ENCODE peak calls at places on chromosome 20, in four cellular contexts. J, R, V and F are unnamed samples. For H3K4me1, the result is how much of the 10 kb centered on the place peaks cover.

GRCh38 chr20:20915855-20916254 is 190.3 kb downstream of the LINC00237 start:
- DNase-seq in J (no peak), R (no peak), V (no peak), F (no peak)

GRCh38 chr20:21681932-21682318 is 23.5 kb upstream of the PAX1 start:
- DNase-seq in J (no peak), R (no peak), V (no peak), F (no peak)

GRCh38 chr20:52193133-52193532 is 1.6 kb upstream of the ZFP64 start:
- DNase-seq in J (no peak), R (no peak), V (no peak), F (no peak)

GRCh38 chr20:37390503-37390890 is 44.6 kb downstream of the SRC start:
- DNase-seq in J (no peak), R (no peak), V (no peak), F (no peak)

GRCh38 chr20:15236812-15237211 is 899.4 kb upstream of the FLRT3 start:
- DNase-seq in J (peak), R (peak), V (peak), F (peak)

GRCh38 chr20:61120595-61121515 is 131.2 kb upstream of the CDH4 start:
- DNase-seq in J (peak), R (no peak), V (peak), F (peak)

GRCh38 chr20:11431613-11432012 is 486.1 kb upstream of the BTBD3 start:
- DNase-seq in J (no peak), R (no peak), V (no peak), F (no peak)

GRCh38 chr20:44594730-44595129 is 12.4 kb downstream of the PKIG start:
- DNase-seq in J (no peak), R (no peak), V (no peak), F (no peak)

GRCh38 chr20:38094373-38094775 is 60.8 kb downstream of the RPRD1B start:
- DNase-seq in J (peak), R (no peak), V (no peak), F (peak)

DNA sequence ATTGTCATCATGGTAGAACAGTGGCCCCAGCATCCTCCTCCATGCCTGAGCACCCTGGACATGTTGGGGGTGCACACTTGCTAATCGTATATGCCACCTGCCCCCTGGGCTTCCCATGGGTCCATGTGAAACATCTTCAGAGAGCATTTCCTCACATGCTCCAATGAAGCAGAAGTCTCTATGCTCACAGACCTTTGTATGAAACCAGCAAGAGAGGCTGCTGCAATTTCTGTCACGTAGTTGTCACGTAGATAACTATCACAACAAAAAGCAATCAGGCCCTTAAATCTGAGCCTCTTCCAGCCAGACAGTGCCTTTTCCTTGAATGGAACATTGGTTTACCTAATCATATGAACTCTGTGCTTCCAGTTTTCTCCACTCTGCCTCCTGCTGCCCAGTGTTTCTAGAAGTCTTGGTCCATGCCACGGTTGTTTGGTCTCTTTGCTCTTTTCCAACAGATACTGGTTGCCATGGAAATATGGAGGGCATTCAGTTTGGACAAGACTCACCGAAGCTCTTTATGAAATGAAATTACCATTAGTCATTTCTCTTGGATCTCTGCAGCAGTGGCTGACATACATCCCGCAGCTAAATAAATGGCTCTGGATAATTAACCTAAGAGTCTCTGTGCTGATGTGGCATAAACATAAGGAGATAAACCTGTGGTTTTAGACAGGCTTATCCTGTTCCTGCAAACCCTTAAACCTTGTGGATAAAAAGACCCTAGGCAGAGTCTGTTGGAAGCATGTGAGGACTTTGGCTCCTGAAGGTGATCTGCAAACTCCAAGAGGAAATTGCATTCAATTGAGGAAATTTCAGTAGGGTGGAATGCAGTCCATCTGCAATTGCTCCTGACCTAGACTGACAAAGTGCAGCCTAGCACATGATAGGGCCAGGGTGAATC is 172.7 kb upstream of the SYNDIG1 start:
- DNase-seq in J (no peak), R (no peak), V (no peak), F (no peak)
- TF ChIP-seq CTCF in J (no peak), R (no peak), V (no peak), F (no peak)

GRCh38 chr20:2799688-2800589 is 488 bp downstream of the CPXM1 start:
- DNase-seq in J (no peak), R (peak), V (peak), F (no peak)

GRCh38 chr20:2799271-2799670 is 1.2 kb downstream of the CPXM1 start:
- DNase-seq in J (no peak), R (no peak), V (peak), F (no peak)

GRCh38 chr20:2797136-2797983 is 3.1 kb downstream of the CPXM1 start:
- DNase-seq in J (no peak), R (no peak), V (no peak), F (no peak)

GRCh38 chr20:2798095-2798805 is 2.2 kb downstream of the CPXM1 start:
- DNase-seq in J (no peak), R (no peak), V (no peak), F (no peak)

GRCh38 chr20:2798814-2799213 is 1.6 kb downstream of the CPXM1 start:
- DNase-seq in J (no peak), R (peak), V (peak), F (no peak)
- TF ChIP-seq EZH2phosphoT487 in J (no peak), R (no peak), V (no peak), F (no peak)

GRCh38 chr20:57902478-57902877 is 192.7 kb upstream of the PMEPA1 start:
- DNase-seq in J (no peak), R (no peak), V (no peak), F (peak)

GRCh38 chr20:57899554-57899953 is 189.7 kb upstream of the PMEPA1 start:
- DNase-seq in J (no peak), R (no peak), V (no peak), F (no peak)

GRCh38 chr20:57900226-57900905 is 190.6 kb upstream of the PMEPA1 start:
- DNase-seq in J (no peak), R (no peak), V (no peak), F (no peak)

GRCh38 chr20:57904706-57905105 is 194.9 kb upstream of the PMEPA1 start:
- DNase-seq in J (no peak), R (no peak), V (no peak), F (no peak)

DNA sequence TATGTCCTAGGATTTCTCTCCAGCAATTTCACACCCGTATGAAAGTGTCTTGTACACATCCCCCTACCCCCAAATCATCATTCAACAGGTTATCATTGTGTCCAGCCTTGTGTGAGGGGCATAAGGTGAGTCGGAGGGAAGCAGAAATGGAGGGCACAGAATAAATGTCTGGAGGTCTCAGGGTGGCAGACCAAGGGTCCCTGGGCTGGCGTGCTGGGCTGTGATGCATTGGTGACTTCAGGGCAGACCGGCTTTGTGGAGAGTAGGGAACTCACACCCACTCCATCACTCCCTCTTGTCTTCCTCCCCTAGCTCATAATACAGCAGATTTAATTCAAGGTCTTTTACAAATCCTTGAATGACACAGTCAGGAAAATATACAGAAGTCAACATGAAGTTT is 191.7 kb upstream of the PMEPA1 start:
- DNase-seq in J (no peak), R (no peak), V (no peak), F (no peak)
- H3K4me1 ChIP-seq in J (under half), R (under half), V (under half), F (under half)

GRCh38 chr20:63224272-63225081 is 8.5 kb upstream of the YTHDF1 start:
- DNase-seq in J (no peak), R (peak), V (peak), F (no peak)
- TF ChIP-seq CTCF in J (no peak), R (peak), V (no peak), F (no peak)

GRCh38 chr20:64225166-64225595 is 30.4 kb upstream of the PCMTD2 start:
- DNase-seq in J (no peak), R (no peak), V (no peak), F (no peak)

GRCh38 chr20:64222851-64223525 is 32.6 kb upstream of the PCMTD2 start:
- DNase-seq in J (no peak), R (no peak), V (no peak), F (no peak)

GRCh38 chr20:64225828-64226598 is 29.5 kb upstream of the PCMTD2 start:
- DNase-seq in J (no peak), R (no peak), V (no peak), F (no peak)

GRCh38 chr20:64223526-64224067 is 32.0 kb upstream of the PCMTD2 start:
- DNase-seq in J (peak), R (no peak), V (peak), F (no peak)

GRCh38 chr20:64224344-64225165 is 31.0 kb upstream of the PCMTD2 start:
- DNase-seq in J (no peak), R (no peak), V (no peak), F (no peak)
- TF ChIP-seq EZH2phosphoT487 in J (no peak), R (no peak), V (no peak), F (no peak)

GRCh38 chr20:35465976-35466375 is 10.6 kb downstream of the CEP250 start:
- DNase-seq in J (no peak), R (no peak), V (no peak), F (no peak)
- H3K4me1 ChIP-seq in J (under half), R (under half), V (under half), F (under half)

GRCh38 chr20:33674294-33675126 is at the start of gene NECAB3:
- DNase-seq in J (peak), R (peak), V (peak), F (peak)
- TF ChIP-seq CTCF in J (peak), R (no peak), V (no peak), F (no peak)

GRCh38 chr20:48156521-48156920 is 371.2 kb upstream of the SULF2 start:
- DNase-seq in J (no peak), R (no peak), V (no peak), F (no peak)

GRCh38 chr20:48153523-48153922 is 368.2 kb upstream of the SULF2 start:
- DNase-seq in J (peak), R (no peak), V (peak), F (peak)

GRCh38 chr20:48153105-48153504 is 367.8 kb upstream of the SULF2 start:
- DNase-seq in J (no peak), R (no peak), V (no peak), F (no peak)

GRCh38 chr20:48155231-48155630 is 369.9 kb upstream of the SULF2 start:
- DNase-seq in J (no peak), R (no peak), V (no peak), F (no peak)

GRCh38 chr20:48154040-48154439 is 368.8 kb upstream of the SULF2 start:
- DNase-seq in J (no peak), R (no peak), V (no peak), F (no peak)
- TF ChIP-seq EZH2phosphoT487 in J (no peak), R (no peak), V (no peak), F (no peak)

GRCh38 chr20:58587467-58587866 is 63.6 kb upstream of the STX16 start:
- DNase-seq in J (no peak), R (no peak), V (no peak), F (no peak)

GRCh38 chr20:58596244-58597010 is 54.7 kb upstream of the STX16 start:
- DNase-seq in J (no peak), R (no peak), V (no peak), F (no peak)

GRCh38 chr20:58595167-58595566 is 55.9 kb upstream of the STX16 start:
- DNase-seq in J (no peak), R (no peak), V (no peak), F (no peak)

GRCh38 chr20:58593880-58594473 is 57.1 kb upstream of the STX16 start:
- DNase-seq in J (no peak), R (no peak), V (peak), F (no peak)

GRCh38 chr20:58592076-58592695 is 58.9 kb upstream of the STX16 start:
- DNase-seq in J (no peak), R (no peak), V (no peak), F (no peak)
- H3K4me1 ChIP-seq in J (under half), R (under half), V (under half), F (under half)

DNA sequence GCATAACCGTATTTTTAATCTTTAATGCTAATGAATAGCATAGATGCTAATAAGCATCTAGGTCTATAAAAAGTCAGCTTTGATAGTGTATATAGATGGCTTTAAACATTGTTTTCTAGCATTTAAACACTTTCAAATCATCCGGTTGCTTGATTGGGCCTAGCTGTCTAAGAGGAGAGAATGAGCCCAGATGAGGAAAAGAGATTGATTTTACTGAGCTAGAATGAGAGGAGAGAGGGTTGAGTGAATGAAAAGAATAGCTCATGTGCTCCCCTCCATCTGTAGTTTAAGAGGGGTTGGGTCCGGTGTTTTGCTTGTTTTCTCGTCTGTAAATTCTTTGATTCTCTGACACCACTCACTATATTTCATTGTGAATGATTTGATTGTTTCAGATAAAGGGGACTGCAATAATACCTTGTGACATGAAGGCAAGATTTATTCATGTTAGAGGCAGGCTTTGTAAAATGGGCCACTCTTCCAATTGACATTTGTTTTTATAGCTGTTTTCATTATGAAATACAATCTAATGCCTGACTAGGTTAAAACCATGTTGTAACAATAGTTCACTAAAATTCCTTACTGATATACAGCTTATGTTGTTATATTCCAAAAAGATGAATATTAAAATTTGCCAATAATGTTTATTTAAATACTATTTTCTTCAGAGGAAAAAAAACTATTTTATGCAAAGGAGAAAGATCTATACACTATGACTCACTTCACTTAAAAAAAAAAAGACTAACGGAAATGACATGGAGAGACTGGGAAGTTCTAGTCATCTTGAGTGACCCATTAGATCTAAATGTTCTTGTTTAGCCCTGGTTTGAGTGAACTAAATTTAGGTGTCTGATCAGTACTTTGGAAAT is 3.2 kb downstream of the PTPN1 start:
- DNase-seq in J (no peak), R (no peak), V (no peak), F (no peak)
- TF ChIP-seq CTCF in J (no peak), R (no peak), V (no peak), F (no peak)